ENCODE peak calls at places on chromosomes 3 and 15, in seven cellular contexts. C is activated CD8-positive, alpha-beta T cell treated with anti-CD3 and anti-CD28 coated beads for 36 hours; N is BE2C; M is left lung; F is BJ; O is chondrocyte; V is neural progenitor cell. I is an unnamed sample.
A peak's percentile ranks its signal among the peaks of the same experiment; 100 is the strongest.

GRCh38 chr3:11238057-11238456 is 34.1 kb upstream of the ATG7 start:
- DNase-seq in C (peak; percentile 53), N (no peak), M (no peak), F (peak; percentile 88), O (no peak), V (no peak), I (no peak)

GRCh38 chr3:183484676-183485075 is 56.3 kb upstream of the MCF2L2 start:
- DNase-seq in C (no peak), N (no peak), M (no peak), F (no peak), O (no peak), V (no peak), I (no peak)

GRCh38 chr15:77692614-77693013 is 59.9 kb upstream of the LINGO1 start:
- DNase-seq in C (no peak), N (no peak), M (no peak), F (no peak), O (no peak), V (no peak), I (no peak)

GRCh38 chr3:115699741-115700140 is 76.4 kb downstream of the GAP43 start:
- DNase-seq in C (no peak), N (no peak), M (no peak), F (no peak), O (no peak), V (no peak), I (no peak)

GRCh38 chr3:50427255-50427654 is 67.9 kb upstream of the TMEM115 start:
- DNase-seq in C (no peak), N (no peak), M (no peak), F (no peak), O (no peak), V (no peak), I (no peak)

GRCh38 chr3:116280130-116280740 is 165.1 kb downstream of the LSAMP start:
- DNase-seq in C (no peak), N (no peak), M (no peak), F (no peak), O (no peak), V (no peak), I (no peak)

GRCh38 chr3:126125781-126126251 is 41.9 kb upstream of the SLC41A3 start:
- DNase-seq in C (no peak), N (no peak), M (no peak), F (no peak), O (no peak), V (no peak), I (no peak)

GRCh38 chr3:173529062-173529711 is 131.6 kb downstream of the NLGN1 start:
- DNase-seq in C (peak; percentile 11), N (peak; percentile 34), M (no peak), F (no peak), O (no peak), V (peak; percentile 67), I (peak; percentile 4)

GRCh38 chr3:33096103-33096868 is 660 bp downstream of the GLB1 start:
- DNase-seq in C (peak; percentile 64), N (no peak), M (peak; percentile 93), F (no peak), O (no peak), V (peak; percentile 58), I (peak; percentile 55)

GRCh38 chr15:57505056-57505713 is 86.5 kb upstream of the MYZAP start:
- DNase-seq in C (no peak), N (no peak), M (no peak), F (no peak), O (no peak), V (no peak), I (no peak)

GRCh38 chr3:152623286-152623685 is 211.6 kb upstream of the P2RY1 start:
- DNase-seq in C (no peak), N (no peak), M (no peak), F (no peak), O (no peak), V (no peak), I (no peak)

GRCh38 chr15:80760971-80761370 is 18.2 kb upstream of the CEMIP start:
- DNase-seq in C (no peak), N (no peak), M (no peak), F (no peak), O (no peak), V (no peak), I (no peak)

GRCh38 chr3:11770477-11771381 is 76.0 kb downstream of the TAMM41 start:
- DNase-seq in C (peak; percentile 88), N (peak; percentile 58), M (no peak), F (peak; percentile 67), O (no peak), V (peak; percentile 85), I (peak; percentile 88)

GRCh38 chr3:149621218-149622005 is 36.4 kb downstream of the WWTR1 start:
- DNase-seq in C (peak; percentile 13), N (no peak), M (no peak), F (peak; percentile 78), O (no peak), V (no peak), I (no peak)

GRCh38 chr15:47885921-47886320 is 168.6 kb downstream of the SEMA6D start:
- DNase-seq in C (no peak), N (no peak), M (no peak), F (peak; percentile 17), O (no peak), V (peak; percentile 21), I (no peak)

GRCh38 chr3:5317572-5317971 is 130.1 kb downstream of the EDEM1 start:
- DNase-seq in C (no peak), N (no peak), M (no peak), F (no peak), O (no peak), V (no peak), I (no peak)

GRCh38 chr3:115857518-115858136 is 234.3 kb downstream of the GAP43 start:
- DNase-seq in C (no peak), N (no peak), M (no peak), F (no peak), O (no peak), V (no peak), I (no peak)

GRCh38 chr3:169146112-169146665 is 517.3 kb downstream of the MECOM start:
- DNase-seq in C (peak; percentile 15), N (peak; percentile 13), M (peak; percentile 83), F (no peak), O (peak; percentile 74), V (peak; percentile 81), I (peak; percentile 7)

GRCh38 chr3:34582054-34582453 is 783.6 kb downstream of the PDCD6IP start:
- DNase-seq in C (no peak), N (no peak), M (no peak), F (no peak), O (no peak), V (no peak), I (no peak)

GRCh38 chr15:48602358-48603122 is 43.0 kb downstream of the FBN1 start:
- DNase-seq in C (no peak), N (no peak), M (no peak), F (peak; percentile 50), O (no peak), V (no peak), I (no peak)

GRCh38 chr3:142542054-142542453 is 36.5 kb downstream of the ATR start:
- DNase-seq in C (no peak), N (no peak), M (no peak), F (no peak), O (no peak), V (no peak), I (no peak)

GRCh38 chr3:7964899-7965298 is 536.7 kb upstream of the LMCD1 start:
- DNase-seq in C (no peak), N (no peak), M (no peak), F (no peak), O (no peak), V (peak; percentile 25), I (no peak)

GRCh38 chr3:52487050-52487787 is 7.9 kb upstream of the STAB1 start:
- DNase-seq in C (no peak), N (no peak), M (peak; percentile 64), F (no peak), O (no peak), V (no peak), I (no peak)

GRCh38 chr15:82046668-82047492 is 1.1 kb upstream of the MEX3B start:
- DNase-seq in C (peak; percentile 93), N (peak; percentile 98), M (peak; percentile 96), F (peak; percentile 44), O (peak; percentile 95), V (peak; percentile 98), I (peak; percentile 99)

GRCh38 chr3:119695480-119695879 is 7.3 kb upstream of the CFAP91 start:
- DNase-seq in C (no peak), N (no peak), M (no peak), F (no peak), O (no peak), V (no peak), I (no peak)

DNA sequence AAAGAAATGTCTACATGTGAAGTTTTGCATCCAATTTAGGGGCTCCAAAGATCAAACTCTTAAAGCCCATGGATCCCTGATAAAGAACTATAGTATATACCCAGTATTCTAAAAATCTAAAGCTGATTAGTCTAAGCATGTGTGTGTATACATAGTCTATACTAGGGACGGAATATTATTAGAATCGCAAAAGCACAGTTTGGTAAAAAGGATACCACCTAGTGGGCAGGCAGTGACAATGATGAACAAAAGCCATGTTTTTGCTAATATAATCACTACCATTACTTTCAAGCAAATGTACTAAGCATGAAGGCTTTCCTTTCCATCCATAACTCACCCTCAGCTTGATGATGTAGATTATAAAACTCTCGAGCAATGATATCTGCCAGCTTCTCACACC is 16.5 kb downstream of the POLQ start:
- DNase-seq in C (no peak), N (no peak), M (no peak), F (no peak), O (no peak), V (no peak), I (no peak)
- TF ChIP-seq CTCF in C (no peak), N (peak; percentile 42), M (peak; percentile 23), F (peak; percentile 61), O (peak; percentile 80), V (no peak), I (peak; percentile 4)

DNA sequence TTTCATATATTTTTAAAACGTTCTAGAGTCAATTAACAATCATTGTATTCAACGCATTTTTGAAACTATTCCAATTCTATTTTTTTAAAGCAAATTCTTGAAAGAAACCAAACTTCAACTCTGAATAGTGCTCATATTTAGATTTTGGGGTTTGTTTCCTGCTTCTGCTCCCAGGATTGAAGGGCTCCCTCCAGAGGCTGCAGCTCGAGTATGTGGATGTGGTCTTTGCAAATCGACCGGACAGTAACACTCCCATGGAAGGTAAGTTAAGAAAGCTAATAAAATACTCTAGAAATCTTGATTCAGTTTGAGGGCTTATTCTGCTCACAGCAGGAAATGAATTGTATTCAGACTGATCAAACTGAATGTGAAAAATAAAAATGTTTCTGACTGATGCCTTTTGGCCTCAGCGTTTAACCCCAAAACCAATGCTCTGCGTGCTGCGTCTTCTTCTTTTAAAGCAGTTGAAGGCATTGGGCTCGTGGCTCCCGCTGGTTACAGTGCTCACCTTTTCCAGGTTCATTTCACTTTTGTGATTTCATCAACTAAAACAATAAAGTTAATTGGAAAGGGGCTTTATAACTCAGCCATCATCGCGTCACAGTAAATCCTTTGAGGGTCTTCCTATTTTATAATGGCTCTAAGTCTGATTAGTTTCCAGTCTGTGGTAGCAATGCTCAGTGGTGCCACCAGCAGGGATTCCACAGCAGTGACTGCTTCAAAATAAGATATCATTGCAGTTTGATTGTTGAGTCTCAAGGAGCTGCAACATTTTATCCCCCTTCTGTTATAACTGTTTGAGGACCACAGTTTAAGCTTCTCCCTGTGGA is 80.1 kb downstream of the SSR3 start:
- DNase-seq in C (peak; percentile 26), N (peak; percentile 24), M (no peak), F (no peak), O (no peak), V (peak; percentile 65), I (peak; percentile 18)
- TF ChIP-seq CTCF in C (peak; percentile 49), N (peak; percentile 71), M (peak; percentile 14), F (peak; percentile 44), O (peak; percentile 71), V (peak; percentile 66), I (peak; percentile 50)

GRCh38 chr3:31724681-31725080 is 192.0 kb downstream of the STT3B start:
- DNase-seq in C (no peak), N (no peak), M (no peak), F (no peak), O (no peak), V (peak; percentile 41), I (peak; percentile 16)
- TF ChIP-seq CTCF in C (peak; percentile 39), N (peak; percentile 25), M (no peak), F (peak; percentile 28), O (peak; percentile 58), V (peak; percentile 49), I (no peak)

GRCh38 chr3:54126551-54126950 is 4.2 kb downstream of the CACNA2D3 start:
- DNase-seq in C (no peak), N (no peak), M (no peak), F (no peak), O (no peak), V (no peak), I (no peak)
- TF ChIP-seq CTCF in C (no peak), N (no peak), M (no peak), F (no peak), O (no peak), V (no peak), I (no peak)

I was measured in GM20000.